ENCODE peak calls at places on chromosomes 5 and 9, in five cellular contexts. U, W, K, C and V are unnamed samples.

GRCh38 chr5:76403963-76404693 is 1.0 kb downstream of the IQGAP2 start:
- DNase-seq in U (peak), W (no peak), K (no peak), C (peak), V (no peak)

GRCh38 chr5:34587355-34588241 is 68.5 kb upstream of the RAI14 start:
- DNase-seq in U (no peak), W (peak), K (peak), C (no peak), V (no peak)

GRCh38 chr5:88732862-88733261 is 150.1 kb downstream of the MEF2C start:
- DNase-seq in U (no peak), W (no peak), K (no peak), C (no peak), V (no peak)

GRCh38 chr5:103908327-103909099 is 345.9 kb upstream of the NUDT12 start:
- DNase-seq in U (no peak), W (no peak), K (no peak), C (no peak), V (no peak)

GRCh38 chr9:13331320-13331719 is 51.8 kb upstream of the MPDZ start:
- DNase-seq in U (no peak), W (no peak), K (no peak), C (no peak), V (no peak)

GRCh38 chr9:126298319-126298801 is 28.3 kb upstream of the MVB12B start:
- DNase-seq in U (no peak), W (no peak), K (no peak), C (no peak), V (peak)

GRCh38 chr9:36905101-36906066 is 128.7 kb downstream of the PAX5 start:
- DNase-seq in U (peak), W (no peak), K (no peak), C (no peak), V (no peak)

GRCh38 chr9:136762915-136763648 is 1.2 kb downstream of the LCN15 start:
- DNase-seq in U (peak), W (peak), K (no peak), C (peak), V (no peak)

GRCh38 chr9:135736265-135736978 is 34.4 kb downstream of the KCNT1 start:
- DNase-seq in U (no peak), W (no peak), K (no peak), C (no peak), V (no peak)

GRCh38 chr5:158388018-158388417 is 529.1 kb upstream of the CLINT1 start:
- DNase-seq in U (no peak), W (no peak), K (no peak), C (no peak), V (no peak)

GRCh38 chr9:114184071-114184470 is 28.7 kb downstream of the COL27A1 start:
- DNase-seq in U (no peak), W (peak), K (peak), C (no peak), V (no peak)

GRCh38 chr9:127523312-127523851 is 72.1 kb downstream of the LRSAM1 start:
- DNase-seq in U (no peak), W (peak), K (peak), C (peak), V (no peak)

GRCh38 chr5:38707352-38708324 is 138.2 kb upstream of the OSMR start:
- DNase-seq in U (no peak), W (no peak), K (no peak), C (no peak), V (no peak)

GRCh38 chr5:165272471-165272870 is 1767.1 kb downstream of the MAT2B start:
- DNase-seq in U (no peak), W (no peak), K (no peak), C (no peak), V (no peak)

GRCh38 chr5:122723606-122724352 is 51.1 kb upstream of the SNX2 start:
- DNase-seq in U (no peak), W (peak), K (peak), C (no peak), V (no peak)

GRCh38 chr9:72687331-72687730 is 165.9 kb downstream of the TMC1 start:
- DNase-seq in U (no peak), W (no peak), K (no peak), C (no peak), V (peak)

GRCh38 chr9:129415954-129416651 is 204.8 kb downstream of the C9orf50 start:
- DNase-seq in U (no peak), W (no peak), K (no peak), C (no peak), V (no peak)

GRCh38 chr9:127927457-127928231 is 2.9 kb downstream of the PIP5KL1 start:
- DNase-seq in U (no peak), W (no peak), K (no peak), C (peak), V (no peak)

GRCh38 chr5:54601832-54602231 is 84.3 kb downstream of the SNX18 start:
- DNase-seq in U (no peak), W (peak), K (no peak), C (no peak), V (no peak)

GRCh38 chr5:13606051-13606450 is 338.4 kb downstream of the DNAH5 start:
- DNase-seq in U (no peak), W (peak), K (no peak), C (no peak), V (no peak)

GRCh38 chr5:124724357-124725039 is 21.9 kb downstream of the ZNF608 start:
- DNase-seq in U (no peak), W (no peak), K (no peak), C (no peak), V (no peak)

GRCh38 chr9:112921549-112921948 is 30.9 kb upstream of the SLC46A2 start:
- DNase-seq in U (no peak), W (peak), K (peak), C (no peak), V (no peak)

GRCh38 chr5:178422400-178422775 is 167.8 kb downstream of the COL23A1 start:
- DNase-seq in U (no peak), W (no peak), K (no peak), C (no peak), V (no peak)